ENCODE peak calls at places on chromosomes 11 and 22, in four cellular contexts. J, S, V and L are unnamed samples.

GRCh38 chr11:77873345-77873744 is 52.4 kb downstream of the AAMDC start:
- DNase-seq in J (no peak), S (no peak), V (no peak), L (no peak)

GRCh38 chr22:33658775-33659174 is 261.5 kb downstream of the LARGE1 start:
- DNase-seq in J (peak), S (no peak), V (no peak), L (no peak)

GRCh38 chr11:25900814-25901213 is 431.1 kb upstream of the ANO3 start:
- DNase-seq in J (no peak), S (no peak), V (no peak), L (no peak)

GRCh38 chr22:42805998-42806481 is 51.0 kb downstream of the ARFGAP3 start:
- DNase-seq in J (no peak), S (no peak), V (peak), L (peak)

GRCh38 chr11:9150501-9150900 is 59.1 kb upstream of the SCUBE2 start:
- DNase-seq in J (peak), S (no peak), V (peak), L (no peak)

GRCh38 chr11:46332568-46333128 is 14.6 kb upstream of the DGKZ start:
- DNase-seq in J (no peak), S (no peak), V (peak), L (peak)

GRCh38 chr11:26551186-26551801 is 20.8 kb downstream of the MUC15 start:
- DNase-seq in J (peak), S (no peak), V (no peak), L (no peak)

GRCh38 chr11:19656140-19656541 is 56.5 kb upstream of the NAV2 start:
- DNase-seq in J (no peak), S (no peak), V (no peak), L (no peak)

GRCh38 chr11:86067230-86068137 is 1.4 kb downstream of the PICALM start:
- DNase-seq in J (no peak), S (no peak), V (no peak), L (no peak)
- H3K4ac ChIP-seq in J (peak), S (no peak), V (no peak), L (no peak)

GRCh38 chr22:50477923-50478322 is 3.1 kb upstream of the SBF1 start:
- DNase-seq in J (no peak), S (no peak), V (no peak), L (no peak)
- H3K9ac ChIP-seq in J (no peak), S (no peak), V (no peak), L (no peak)

GRCh38 chr11:79663012-79663411 is 222.2 kb upstream of the TENM4 start:
- DNase-seq in J (no peak), S (no peak), V (no peak), L (no peak)

GRCh38 chr11:79670846-79671245 is 230.0 kb upstream of the TENM4 start:
- DNase-seq in J (no peak), S (no peak), V (no peak), L (no peak)

GRCh38 chr11:79672786-79673185 is 232.0 kb upstream of the TENM4 start:
- DNase-seq in J (no peak), S (no peak), V (no peak), L (no peak)

GRCh38 chr11:79667377-79667776 is 226.5 kb upstream of the TENM4 start:
- DNase-seq in J (no peak), S (no peak), V (no peak), L (no peak)
- H3K27ac ChIP-seq in J (no peak), S (no peak), V (no peak), L (no peak)

GRCh38 chr11:65834202-65834601 is 439 bp downstream of the SNX32 start:
- DNase-seq in J (no peak), S (no peak), V (no peak), L (no peak)
- H3K4ac ChIP-seq in J (peak), S (no peak), V (peak), L (no peak)

DNA sequence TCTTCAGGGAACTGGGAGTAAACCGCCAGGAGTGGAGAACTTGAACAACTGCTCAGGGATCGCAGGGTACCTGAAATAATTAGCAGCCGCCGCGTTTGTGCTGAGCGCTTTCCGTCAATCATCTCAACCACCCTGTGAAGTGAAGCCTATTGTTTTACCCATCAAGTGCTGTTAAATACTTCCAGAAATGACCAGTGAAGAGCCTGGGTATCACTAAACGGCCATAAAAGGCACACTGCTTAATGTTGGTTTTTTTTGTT is 1.1 kb downstream of the CD59 start:
- DNase-seq in J (no peak), S (no peak), V (no peak), L (no peak)
- H3K9ac ChIP-seq in J (peak), S (no peak), V (no peak), L (peak)

DNA sequence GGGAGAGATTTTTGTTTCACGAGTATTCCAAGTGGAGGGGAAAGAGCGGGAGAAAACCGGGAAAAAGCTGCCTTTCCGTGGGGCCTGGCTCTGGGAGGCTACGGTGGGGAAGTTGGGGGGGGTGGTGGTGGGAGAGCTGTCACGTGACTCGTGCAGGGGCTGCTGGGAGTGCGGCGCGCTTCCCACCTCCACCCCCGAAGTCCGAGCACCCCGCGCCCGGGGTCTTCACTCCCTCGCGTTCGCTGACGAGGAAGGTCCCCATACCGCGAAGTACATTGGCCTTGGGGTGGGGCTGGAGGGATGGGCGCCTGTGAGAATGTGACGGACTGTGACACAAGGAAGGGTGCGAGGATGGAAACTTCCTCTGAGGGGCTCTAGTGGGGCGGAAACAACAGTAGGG is at the start of gene TEX12:
- DNase-seq in J (no peak), S (no peak), V (no peak), L (no peak)
- H3K27ac ChIP-seq in J (no peak), S (no peak), V (no peak), L (no peak)

DNA sequence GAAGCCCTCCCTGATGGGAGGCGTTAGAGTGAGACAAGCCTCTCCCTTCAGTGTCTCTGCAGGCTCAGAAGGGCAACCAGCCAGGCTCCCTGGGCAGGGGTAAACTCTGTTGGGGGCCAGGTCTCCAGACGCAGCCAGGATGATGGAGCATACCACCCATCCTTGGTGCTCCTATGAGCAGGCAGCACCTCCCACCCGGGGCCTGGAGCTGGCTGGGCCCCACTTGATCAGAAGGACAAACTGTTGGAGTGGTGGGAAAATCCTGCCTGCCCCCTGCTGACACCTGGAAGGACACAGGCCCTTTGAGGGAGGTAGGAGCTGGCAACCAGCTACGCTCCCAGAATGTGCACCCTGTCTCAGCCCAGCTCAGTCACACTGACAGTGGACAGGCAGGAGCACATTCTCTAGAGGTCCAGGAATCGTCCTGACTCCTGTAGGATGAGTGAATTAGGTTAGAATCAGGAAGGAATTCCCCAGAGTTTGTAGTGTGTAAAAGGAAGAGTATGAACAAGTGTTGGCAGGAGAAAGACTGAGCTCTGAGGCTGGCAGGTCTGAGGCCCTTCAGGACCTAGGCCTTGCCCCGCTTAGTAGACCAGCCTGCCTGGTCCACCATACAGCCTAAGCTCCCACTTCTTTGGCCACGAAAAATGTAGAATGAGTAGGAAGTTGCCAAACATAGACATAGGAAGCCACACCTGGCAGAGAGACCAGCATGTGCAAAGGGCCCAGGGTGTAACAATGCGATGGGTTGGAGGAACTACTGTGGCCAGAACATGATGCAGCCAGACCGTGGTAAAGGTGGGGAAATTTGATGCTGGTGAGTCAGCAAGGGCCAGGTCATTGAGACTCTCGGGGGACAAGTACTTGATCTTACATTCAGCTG is 19.1 kb downstream of the ARHGEF17 start:
- DNase-seq in J (peak), S (no peak), V (no peak), L (no peak)
- H3K4ac ChIP-seq in J (peak), S (no peak), V (no peak), L (no peak)